ENCODE peak calls at places on chromosomes 13 and 19, in five cellular contexts. One of them, this sample, is unnamed.

GRCh38 chr13:96248103-96248502 is 158.2 kb downstream of the HS6ST3 start:
- DNase-seq in heart left ventricle: no peak
- DNase-seq in endodermal cell: no peak
- DNase-seq in tibial artery: no peak
- DNase-seq in CD8-positive, alpha-beta memory T cell: no peak
- DNase-seq in this sample: no peak

GRCh38 chr19:662962-663681 is at the start of gene RNF126:
- DNase-seq in CD8-positive, alpha-beta memory T cell: peak; percentile 87
- DNase-seq in tibial artery: peak; percentile 87
- DNase-seq in heart left ventricle: peak; percentile 94
- DNase-seq in endodermal cell: peak; percentile 97
- DNase-seq in this sample: peak; percentile 96

GRCh38 chr13:29681859-29682258 is 86.4 kb upstream of the SLC7A1 start:
- DNase-seq in tibial artery: no peak
- DNase-seq in CD8-positive, alpha-beta memory T cell: no peak
- DNase-seq in endodermal cell: no peak
- DNase-seq in heart left ventricle: no peak
- DNase-seq in this sample: no peak

GRCh38 chr19:39154626-39155100 is 29.1 kb downstream of the PAK4 start:
- DNase-seq in tibial artery: no peak
- DNase-seq in CD8-positive, alpha-beta memory T cell: no peak
- DNase-seq in endodermal cell: peak; percentile 83
- DNase-seq in heart left ventricle: no peak
- DNase-seq in this sample: no peak

GRCh38 chr19:33125929-33126388 is 6.0 kb upstream of the WDR88 start:
- DNase-seq in endodermal cell: peak; percentile 79
- DNase-seq in tibial artery: peak; percentile 37
- DNase-seq in CD8-positive, alpha-beta memory T cell: peak; percentile 37
- DNase-seq in heart left ventricle: peak; percentile 36
- DNase-seq in this sample: peak; percentile 66

GRCh38 chr13:113110048-113110851 is 4.7 kb downstream of the F7 start:
- DNase-seq in endodermal cell: peak; percentile 62
- DNase-seq in heart left ventricle: no peak
- DNase-seq in CD8-positive, alpha-beta memory T cell: peak; percentile 20
- DNase-seq in tibial artery: no peak
- DNase-seq in this sample: no peak

GRCh38 chr19:23558541-23558940 is 128.5 kb downstream of the ZNF675 start:
- DNase-seq in endodermal cell: no peak
- DNase-seq in heart left ventricle: no peak
- DNase-seq in CD8-positive, alpha-beta memory T cell: no peak
- DNase-seq in tibial artery: no peak
- DNase-seq in this sample: no peak

GRCh38 chr13:44837250-44837649 is 152.0 kb downstream of the NUFIP1 start:
- DNase-seq in CD8-positive, alpha-beta memory T cell: no peak
- DNase-seq in endodermal cell: no peak
- DNase-seq in heart left ventricle: no peak
- DNase-seq in tibial artery: no peak
- DNase-seq in this sample: no peak

GRCh38 chr13:108463365-108463764 is 166.0 kb upstream of the MYO16 start:
- DNase-seq in tibial artery: no peak
- DNase-seq in heart left ventricle: no peak
- DNase-seq in CD8-positive, alpha-beta memory T cell: no peak
- DNase-seq in endodermal cell: no peak
- DNase-seq in this sample: no peak

GRCh38 chr19:13396256-13397080 is 109.8 kb downstream of the CACNA1A start:
- DNase-seq in endodermal cell: peak; percentile 92
- DNase-seq in heart left ventricle: peak; percentile 30
- DNase-seq in CD8-positive, alpha-beta memory T cell: no peak
- DNase-seq in tibial artery: peak; percentile 51
- DNase-seq in this sample: peak; percentile 46

GRCh38 chr19:47256688-47257410 is 524 bp downstream of the CCDC9 start:
- DNase-seq in CD8-positive, alpha-beta memory T cell: peak; percentile 98
- DNase-seq in tibial artery: peak; percentile 100
- DNase-seq in endodermal cell: peak; percentile 100
- DNase-seq in heart left ventricle: peak; percentile 100
- DNase-seq in this sample: peak; percentile 100

GRCh38 chr19:19068659-19069509 is 5.1 kb downstream of the SLC25A42 start:
- DNase-seq in tibial artery: no peak
- DNase-seq in endodermal cell: no peak
- DNase-seq in CD8-positive, alpha-beta memory T cell: peak; percentile 19
- DNase-seq in heart left ventricle: no peak
- DNase-seq in this sample: no peak

GRCh38 chr13:33111414-33112110 is 95.3 kb downstream of the KL start:
- DNase-seq in tibial artery: no peak
- DNase-seq in CD8-positive, alpha-beta memory T cell: no peak
- DNase-seq in endodermal cell: no peak
- DNase-seq in heart left ventricle: no peak
- DNase-seq in this sample: no peak
- H3K4me1 ChIP-seq in tibial artery: peaks cover 41% of the 10 kb centered on the region
- H3K4me1 ChIP-seq in CD8-positive, alpha-beta memory T cell: no peaks in the 10 kb centered on the region
- H3K4me1 ChIP-seq in endodermal cell: peaks cover 4% of the 10 kb centered on the region
- H3K4me1 ChIP-seq in heart left ventricle: peaks cover 64% of the 10 kb centered on the region
- H3K4me1 ChIP-seq in this sample: no peaks in the 10 kb centered on the region

GRCh38 chr19:2479556-2480194 is 3.7 kb downstream of the GADD45B start:
- DNase-seq in CD8-positive, alpha-beta memory T cell: no peak
- DNase-seq in heart left ventricle: no peak
- DNase-seq in endodermal cell: no peak
- DNase-seq in tibial artery: no peak
- DNase-seq in this sample: no peak
- H3K4me3 ChIP-seq in CD8-positive, alpha-beta memory T cell: peak overlapping the region; percentile 92
- H3K4me3 ChIP-seq in heart left ventricle: peak overlapping the region; percentile 95
- H3K4me3 ChIP-seq in endodermal cell: peak overlapping the region; percentile 96
- H3K4me3 ChIP-seq in tibial artery: peak overlapping the region; percentile 97
- H3K4me3 ChIP-seq in this sample: no peak overlapping the region

GRCh38 chr19:12133069-12133468 is 7.1 kb downstream of the ZNF20 start:
- DNase-seq in tibial artery: no peak
- DNase-seq in heart left ventricle: no peak
- DNase-seq in CD8-positive, alpha-beta memory T cell: no peak
- DNase-seq in endodermal cell: no peak
- DNase-seq in this sample: no peak
- H3K9me3 ChIP-seq in tibial artery: peaks cover 29% of the 10 kb centered on the region
- H3K9me3 ChIP-seq in heart left ventricle: peaks cover 3% of the 10 kb centered on the region
- H3K9me3 ChIP-seq in CD8-positive, alpha-beta memory T cell: peaks cover 28% of the 10 kb centered on the region
- H3K9me3 ChIP-seq in endodermal cell: peaks cover 83% of the 10 kb centered on the region
- H3K9me3 ChIP-seq in this sample: peaks cover 11% of the 10 kb centered on the region

GRCh38 chr19:2719910-2720776 is 1.0 kb downstream of the DIRAS1 start:
- DNase-seq in heart left ventricle: peak; percentile 84
- DNase-seq in CD8-positive, alpha-beta memory T cell: no peak
- DNase-seq in tibial artery: no peak
- DNase-seq in endodermal cell: peak; percentile 87
- DNase-seq in this sample: no peak
- H3K4me1 ChIP-seq in heart left ventricle: peaks cover 21% of the 10 kb centered on the region
- H3K4me1 ChIP-seq in CD8-positive, alpha-beta memory T cell: no peaks in the 10 kb centered on the region
- H3K4me1 ChIP-seq in tibial artery: peaks cover 34% of the 10 kb centered on the region
- H3K4me1 ChIP-seq in endodermal cell: no peaks in the 10 kb centered on the region
- H3K4me1 ChIP-seq in this sample: no peaks in the 10 kb centered on the region

DNA sequence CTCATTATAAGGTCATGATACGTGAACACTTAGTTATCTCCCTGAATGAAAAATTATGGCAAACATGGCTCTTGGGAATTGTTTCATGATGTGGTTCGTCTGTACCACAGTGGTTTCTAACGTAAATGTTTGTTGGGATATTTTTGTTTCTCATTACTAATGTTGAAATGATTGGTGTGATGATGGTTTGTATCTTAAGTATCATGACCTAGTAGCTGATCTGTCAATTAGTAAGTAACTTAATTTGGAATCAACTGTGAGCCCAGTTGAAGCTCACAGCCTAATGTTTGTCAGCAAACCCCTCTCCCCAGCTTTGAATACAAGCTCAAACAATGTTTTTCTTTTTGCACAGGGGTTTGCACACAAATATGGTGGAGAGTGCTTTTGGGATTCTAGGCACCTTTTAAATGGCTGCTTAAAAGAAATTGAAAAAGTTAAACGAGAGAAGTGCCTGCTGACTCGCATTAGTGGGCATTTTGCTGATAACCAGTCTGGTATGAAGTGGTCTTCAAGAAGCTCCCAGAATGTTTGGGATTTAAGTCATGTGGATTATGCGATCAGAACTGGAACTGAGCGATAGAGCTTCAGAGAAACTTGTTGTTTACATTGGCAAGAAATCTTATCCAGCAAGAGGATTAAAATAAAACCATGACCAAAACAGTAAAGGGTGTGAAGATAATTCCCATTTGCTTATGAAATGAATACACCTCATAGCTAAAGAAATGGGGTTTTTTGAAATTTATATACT is 68.2 kb downstream of the LMO7 start:
- DNase-seq in CD8-positive, alpha-beta memory T cell: no peak
- DNase-seq in tibial artery: no peak
- DNase-seq in heart left ventricle: no peak
- DNase-seq in endodermal cell: no peak
- DNase-seq in this sample: no peak
- H3K4me3 ChIP-seq in CD8-positive, alpha-beta memory T cell: no peak overlapping the region
- H3K4me3 ChIP-seq in tibial artery: no peak overlapping the region
- H3K4me3 ChIP-seq in heart left ventricle: no peak overlapping the region
- H3K4me3 ChIP-seq in endodermal cell: no peak overlapping the region
- H3K4me3 ChIP-seq in this sample: no peak overlapping the region

DNA sequence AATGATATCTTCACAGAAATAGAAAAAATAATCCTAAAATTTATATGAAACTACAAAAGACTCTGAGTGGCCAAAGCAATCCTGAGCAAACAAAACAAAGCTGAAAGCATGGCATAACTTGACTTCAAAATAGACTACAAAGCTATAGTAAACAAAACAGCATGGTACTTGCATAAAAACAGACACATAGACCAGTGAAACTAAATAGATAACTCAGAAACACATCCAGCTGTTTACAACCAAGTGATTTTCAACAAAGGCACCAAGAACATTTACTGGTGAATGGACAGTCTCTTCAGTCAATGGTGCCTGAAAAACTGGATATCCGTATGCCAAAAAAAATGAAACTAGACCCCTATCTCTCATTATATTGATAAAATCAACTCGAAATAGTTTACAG is 25.2 kb downstream of the SCGB2B2 start:
- DNase-seq in tibial artery: no peak
- DNase-seq in endodermal cell: no peak
- DNase-seq in CD8-positive, alpha-beta memory T cell: no peak
- DNase-seq in heart left ventricle: no peak
- DNase-seq in this sample: no peak
- H3K9me3 ChIP-seq in tibial artery: peaks cover 7% of the 10 kb centered on the region
- H3K9me3 ChIP-seq in endodermal cell: peaks cover 16% of the 10 kb centered on the region
- H3K9me3 ChIP-seq in CD8-positive, alpha-beta memory T cell: no peaks in the 10 kb centered on the region
- H3K9me3 ChIP-seq in heart left ventricle: no peaks in the 10 kb centered on the region
- H3K9me3 ChIP-seq in this sample: no peaks in the 10 kb centered on the region

GRCh38 chr19:35454663-35455062 is 6.6 kb downstream of the FFAR2 start:
- DNase-seq in heart left ventricle: no peak
- DNase-seq in tibial artery: no peak
- DNase-seq in endodermal cell: no peak
- DNase-seq in CD8-positive, alpha-beta memory T cell: no peak
- DNase-seq in this sample: no peak
- H3K4me1 ChIP-seq in heart left ventricle: peaks cover 12% of the 10 kb centered on the region
- H3K4me1 ChIP-seq in tibial artery: no peaks in the 10 kb centered on the region
- H3K4me1 ChIP-seq in endodermal cell: peaks cover 5% of the 10 kb centered on the region
- H3K4me1 ChIP-seq in CD8-positive, alpha-beta memory T cell: peaks cover 28% of the 10 kb centered on the region
- H3K4me1 ChIP-seq in this sample: no peaks in the 10 kb centered on the region

GRCh38 chr19:57244513-57244912 is 4.1 kb downstream of the ZNF805 start:
- DNase-seq in tibial artery: no peak
- DNase-seq in endodermal cell: no peak
- DNase-seq in CD8-positive, alpha-beta memory T cell: no peak
- DNase-seq in heart left ventricle: no peak
- DNase-seq in this sample: no peak

GRCh38 chr19:57245066-57245465 is 4.6 kb downstream of the ZNF805 start:
- DNase-seq in tibial artery: no peak
- DNase-seq in endodermal cell: no peak
- DNase-seq in heart left ventricle: no peak
- DNase-seq in CD8-positive, alpha-beta memory T cell: no peak
- DNase-seq in this sample: no peak

GRCh38 chr19:57245959-57246358 is 5.5 kb downstream of the ZNF805 start:
- DNase-seq in endodermal cell: no peak
- DNase-seq in heart left ventricle: no peak
- DNase-seq in CD8-positive, alpha-beta memory T cell: no peak
- DNase-seq in tibial artery: no peak
- DNase-seq in this sample: no peak

GRCh38 chr19:57249329-57249728 is 8.9 kb downstream of the ZNF805 start:
- DNase-seq in endodermal cell: no peak
- DNase-seq in CD8-positive, alpha-beta memory T cell: no peak
- DNase-seq in heart left ventricle: no peak
- DNase-seq in tibial artery: no peak
- DNase-seq in this sample: no peak

GRCh38 chr19:57248646-57249045 is 8.2 kb downstream of the ZNF805 start:
- DNase-seq in CD8-positive, alpha-beta memory T cell: no peak
- DNase-seq in heart left ventricle: no peak
- DNase-seq in tibial artery: no peak
- DNase-seq in endodermal cell: peak; percentile 13
- DNase-seq in this sample: no peak
- H3K4me3 ChIP-seq in CD8-positive, alpha-beta memory T cell: no peak overlapping the region
- H3K4me3 ChIP-seq in heart left ventricle: no peak overlapping the region
- H3K4me3 ChIP-seq in tibial artery: no peak overlapping the region
- H3K4me3 ChIP-seq in endodermal cell: no peak overlapping the region
- H3K4me3 ChIP-seq in this sample: no peak overlapping the region

This sample was measured in HAP-1.